ENCODE peak calls at places on chromosomes 7 and 10, in eight cellular contexts. W, P, C, O, Q, F, Y and Z are unnamed samples.

GRCh38 chr7:128115821-128116723 is 84.8 kb upstream of the LRRC4 start:
- DNase-seq in W (no peak), P (peak; percentile 85), C (no peak), O (no peak), Q (no peak), F (no peak), Y (peak; percentile 12), Z (no peak)

GRCh38 chr7:128911441-128912031 is 1.0 kb upstream of the KCP start:
- DNase-seq in W (no peak), P (peak; percentile 72), C (no peak), O (peak; percentile 60), Q (peak; percentile 41), F (peak; percentile 29), Y (peak; percentile 73), Z (peak; percentile 61)

GRCh38 chr10:58782876-58783859 is 270.5 kb downstream of the BICC1 start:
- DNase-seq in W (no peak), P (no peak), C (peak; percentile 78), O (peak; percentile 9), Q (no peak), F (peak; percentile 24), Y (peak; percentile 30), Z (no peak)

GRCh38 chr10:85557077-85557476 is 809.5 kb downstream of the GRID1 start:
- DNase-seq in W (peak; percentile 21), P (no peak), C (no peak), O (no peak), Q (peak; percentile 54), F (no peak), Y (no peak), Z (no peak)

GRCh38 chr7:43834463-43835251 is 34.7 kb downstream of the MRPS24 start:
- DNase-seq in W (peak; percentile 66), P (no peak), C (peak; percentile 25), O (no peak), Q (peak; percentile 46), F (no peak), Y (no peak), Z (no peak)

GRCh38 chr10:76984559-76985443 is 652.8 kb downstream of the KCNMA1 start:
- DNase-seq in W (peak; percentile 45), P (peak; percentile 80), C (peak; percentile 85), O (peak; percentile 94), Q (peak; percentile 75), F (peak; percentile 47), Y (peak; percentile 72), Z (peak; percentile 57)

GRCh38 chr7:39732837-39733804 is 109.7 kb downstream of the RALA start:
- DNase-seq in W (peak; percentile 94), P (peak; percentile 96), C (peak; percentile 99), O (peak; percentile 97), Q (peak; percentile 100), F (peak; percentile 98), Y (peak; percentile 90), Z (peak; percentile 96)

GRCh38 chr10:100341953-100342626 is 4.9 kb upstream of the SCD start:
- DNase-seq in W (peak; percentile 61), P (peak; percentile 78), C (peak; percentile 76), O (peak; percentile 84), Q (peak; percentile 73), F (peak; percentile 45), Y (peak; percentile 72), Z (peak; percentile 76)

GRCh38 chr7:95582578-95583293 is 13.6 kb downstream of the PDK4 start:
- DNase-seq in W (no peak), P (no peak), C (no peak), O (no peak), Q (no peak), F (no peak), Y (no peak), Z (no peak)

GRCh38 chr7:138943061-138943460 is 38.1 kb downstream of the KIAA1549 start:
- DNase-seq in W (no peak), P (no peak), C (no peak), O (no peak), Q (no peak), F (no peak), Y (no peak), Z (no peak)

GRCh38 chr7:50155755-50156154 is 62.7 kb upstream of the ZPBP start:
- DNase-seq in W (no peak), P (no peak), C (no peak), O (no peak), Q (no peak), F (no peak), Y (no peak), Z (no peak)

GRCh38 chr7:2405201-2405600 is 1.8 kb downstream of the CHST12 start:
- DNase-seq in W (no peak), P (no peak), C (no peak), O (no peak), Q (no peak), F (no peak), Y (no peak), Z (no peak)

GRCh38 chr10:52864459-52865106 is 92.0 kb upstream of the MBL2 start:
- DNase-seq in W (peak; percentile 98), P (no peak), C (peak; percentile 97), O (peak; percentile 83), Q (no peak), F (peak; percentile 43), Y (no peak), Z (no peak)

GRCh38 chr10:35940067-35940989 is 298.2 kb upstream of the FZD8 start:
- DNase-seq in W (no peak), P (peak; percentile 80), C (peak; percentile 53), O (peak; percentile 43), Q (no peak), F (no peak), Y (peak; percentile 50), Z (peak; percentile 62)

GRCh38 chr7:67359900-67360299 is 363.3 kb downstream of the TYW1 start:
- DNase-seq in W (no peak), P (no peak), C (no peak), O (no peak), Q (no peak), F (peak; percentile 21), Y (no peak), Z (no peak)

GRCh38 chr10:49255883-49256282 is 43.1 kb upstream of the C10orf71 start:
- DNase-seq in W (no peak), P (no peak), C (no peak), O (no peak), Q (no peak), F (no peak), Y (no peak), Z (no peak)

GRCh38 chr10:49257159-49257558 is 41.8 kb upstream of the C10orf71 start:
- DNase-seq in W (no peak), P (no peak), C (no peak), O (no peak), Q (peak; percentile 61), F (no peak), Y (no peak), Z (no peak)

GRCh38 chr10:49258351-49258683 is 40.7 kb upstream of the C10orf71 start:
- DNase-seq in W (no peak), P (no peak), C (no peak), O (no peak), Q (no peak), F (no peak), Y (no peak), Z (no peak)

GRCh38 chr10:49260636-49261296 is 38.2 kb upstream of the C10orf71 start:
- DNase-seq in W (no peak), P (no peak), C (no peak), O (no peak), Q (no peak), F (no peak), Y (no peak), Z (no peak)

DNA sequence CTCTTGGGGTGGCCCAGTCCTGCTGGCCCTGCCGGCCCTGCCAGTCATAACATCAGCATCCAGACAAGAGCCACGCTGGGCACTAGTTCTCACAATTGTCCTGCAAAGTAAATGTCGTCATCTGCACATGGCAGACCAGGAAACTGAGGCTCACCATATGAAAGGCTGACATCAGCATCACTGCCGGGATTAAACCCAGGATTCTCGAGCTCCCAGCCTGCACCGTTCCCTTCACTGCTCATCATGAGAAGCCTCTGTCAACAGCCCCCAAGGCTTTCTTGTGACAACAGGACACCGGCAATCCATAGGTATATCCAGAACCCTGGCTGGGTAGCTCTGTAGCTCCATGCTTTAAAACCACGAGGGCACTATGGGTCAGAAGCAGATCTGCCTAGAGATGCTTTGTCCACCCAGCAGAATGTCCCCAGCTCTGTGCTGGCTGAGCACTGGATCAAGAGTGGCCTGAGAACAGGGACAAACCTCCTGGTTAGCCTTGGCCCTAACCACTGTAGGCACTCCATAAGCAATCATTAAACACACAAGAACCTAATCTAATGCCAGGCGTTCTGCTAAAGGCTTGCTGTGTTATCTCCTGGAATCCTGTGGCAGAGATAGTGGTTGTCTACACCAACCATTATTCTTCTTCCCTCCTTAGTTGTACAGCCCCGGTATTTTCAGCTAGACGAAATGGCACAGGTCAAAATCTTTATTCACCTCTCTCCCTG is 41.2 kb upstream of the C10orf71 start:
- DNase-seq in W (no peak), P (no peak), C (no peak), O (no peak), Q (no peak), F (no peak), Y (no peak), Z (no peak)
- H3K4me3 ChIP-seq in W (no peak overlapping the region), P (no peak overlapping the region), C (no peak overlapping the region), O (no peak overlapping the region), Q (no peak overlapping the region), F (no peak overlapping the region), Y (no peak overlapping the region), Z (no peak overlapping the region)

GRCh38 chr7:155234950-155235789 is 62.5 kb upstream of the INSIG1 start:
- DNase-seq in W (no peak), P (no peak), C (no peak), O (peak; percentile 85), Q (no peak), F (no peak), Y (no peak), Z (no peak)
- H3K4me3 ChIP-seq in W (no peak overlapping the region), P (no peak overlapping the region), C (no peak overlapping the region), O (no peak overlapping the region), Q (no peak overlapping the region), F (no peak overlapping the region), Y (no peak overlapping the region), Z (no peak overlapping the region)

GRCh38 chr7:47581821-47582747 is at the start of gene TNS3:
- DNase-seq in W (peak; percentile 47), P (peak; percentile 54), C (peak; percentile 74), O (peak; percentile 85), Q (peak; percentile 50), F (no peak), Y (no peak), Z (peak; percentile 81)

GRCh38 chr7:47581442-47581820 is 480 bp downstream of the TNS3 start:
- DNase-seq in W (no peak), P (no peak), C (peak; percentile 42), O (peak; percentile 73), Q (no peak), F (no peak), Y (peak; percentile 80), Z (peak; percentile 75)

GRCh38 chr7:47580811-47581331 is 1.0 kb downstream of the TNS3 start:
- DNase-seq in W (no peak), P (peak; percentile 30), C (peak; percentile 57), O (no peak), Q (no peak), F (no peak), Y (no peak), Z (peak; percentile 58)

GRCh38 chr7:47584128-47584865 is 2.4 kb upstream of the TNS3 start:
- DNase-seq in W (no peak), P (no peak), C (peak; percentile 63), O (no peak), Q (no peak), F (no peak), Y (no peak), Z (no peak)

GRCh38 chr7:47582748-47583740 is 1.1 kb upstream of the TNS3 start:
- DNase-seq in W (no peak), P (no peak), C (peak; percentile 35), O (no peak), Q (no peak), F (no peak), Y (no peak), Z (no peak)
- H3K4me3 ChIP-seq in W (no peak overlapping the region), P (no peak overlapping the region), C (peak overlapping the region; percentile 86), O (no peak overlapping the region), Q (no peak overlapping the region), F (peak overlapping the region; percentile 85), Y (no peak overlapping the region), Z (no peak overlapping the region)

GRCh38 chr7:21542891-21543527 is at the start of gene DNAH11:
- DNase-seq in W (peak; percentile 38), P (peak; percentile 30), C (peak; percentile 34), O (peak; percentile 61), Q (no peak), F (peak; percentile 4), Y (peak; percentile 31), Z (no peak)
- H3K4me3 ChIP-seq in W (peak within 1 kb of the TSS; percentile 40), P (peak within 1 kb of the TSS; percentile 1), C (peak within 1 kb of the TSS; percentile 62), O (peak within 1 kb of the TSS; percentile 28), Q (no peak within 1 kb of the TSS), F (peak within 1 kb of the TSS; percentile 26), Y (peak within 1 kb of the TSS; percentile 33), Z (no peak within 1 kb of the TSS)